ENCODE peak calls at places on chromosomes 12 and 14, in eight cellular contexts. Y is GM23338, X is K562, D is breast epithelium, L is upper lobe of left lung, F is endothelial cell of umbilical vein, O is esophagus muscularis mucosa, B is SK-N-MC. P is an unnamed sample.

GRCh38 chr14:44589180-44589579 is 82.1 kb upstream of the FSCB start:
- DNase-seq in F (no peak), B (no peak), L (no peak), X (no peak), O (no peak), D (no peak), Y (no peak), P (no peak)

GRCh38 chr14:54675236-54676125 is 108.6 kb downstream of the SAMD4A start:
- DNase-seq in B (no peak), X (no peak), Y (no peak), F (no peak), D (no peak), L (no peak), O (no peak), P (no peak)

GRCh38 chr12:52209321-52209720 is 17.5 kb upstream of the KRT80 start:
- DNase-seq in L (no peak), B (no peak), X (no peak), Y (no peak), D (peak), O (no peak), F (no peak), P (peak)

GRCh38 chr14:96559571-96559970 is 57.4 kb downstream of the PAPOLA start:
- DNase-seq in Y (no peak), D (no peak), B (no peak), L (no peak), X (no peak), O (no peak), F (peak), P (no peak)

GRCh38 chr12:89451876-89452275 is 72.7 kb downstream of the GALNT4 start:
- DNase-seq in L (no peak), F (peak), D (no peak), Y (peak), O (no peak), B (peak), X (no peak), P (no peak)

GRCh38 chr12:50241178-50241577 is 42.1 kb downstream of the LIMA1 start:
- DNase-seq in D (no peak), Y (no peak), B (no peak), O (no peak), L (no peak), X (no peak), F (no peak), P (no peak)

GRCh38 chr12:54159140-54159539 is 29.6 kb downstream of the SMUG1 start:
- DNase-seq in Y (peak), F (no peak), X (peak), B (no peak), D (no peak), L (peak), O (no peak), P (no peak)

GRCh38 chr12:13609874-13610273 is 371.5 kb downstream of the GRIN2B start:
- DNase-seq in O (no peak), X (no peak), B (no peak), Y (no peak), F (no peak), D (no peak), L (no peak), P (no peak)

GRCh38 chr14:81886588-81886987 is 352.9 kb upstream of the SEL1L start:
- DNase-seq in B (no peak), F (no peak), O (no peak), L (no peak), Y (no peak), X (no peak), D (no peak), P (no peak)

GRCh38 chr12:105223884-105224283 is 12.1 kb downstream of the APPL2 start:
- DNase-seq in D (no peak), X (no peak), L (no peak), Y (no peak), B (no peak), F (no peak), O (no peak), P (no peak)

GRCh38 chr14:98494582-98494981 is 777.4 kb downstream of the BCL11B start:
- DNase-seq in F (no peak), D (no peak), L (no peak), B (no peak), O (no peak), Y (no peak), X (no peak), P (no peak)

GRCh38 chr12:105942316-105942715 is 196.4 kb downstream of the NUAK1 start:
- DNase-seq in X (no peak), Y (no peak), F (peak), L (no peak), B (no peak), D (no peak), O (no peak), P (no peak)

GRCh38 chr12:66548338-66549049 is 130.4 kb downstream of the GRIP1 start:
- DNase-seq in Y (peak), F (no peak), O (no peak), L (no peak), D (no peak), X (no peak), B (no peak), P (no peak)

GRCh38 chr12:63968685-63969084 is 124.2 kb downstream of the SRGAP1 start:
- DNase-seq in Y (no peak), D (no peak), X (no peak), F (no peak), L (no peak), B (no peak), O (no peak), P (no peak)

GRCh38 chr12:575948-576612 is 87.2 kb downstream of the NINJ2 start:
- DNase-seq in B (no peak), X (peak), Y (peak), O (no peak), L (peak), F (peak), D (peak), P (peak)
- TF ChIP-seq POLR2AphosphoS5 in B (peak), X (no peak), Y (peak), O (peak), L (peak), F (peak), D (peak), P (peak)

GRCh38 chr14:92624764-92625163 is 111.2 kb downstream of the RIN3 start:
- DNase-seq in B (no peak), D (no peak), O (no peak), X (no peak), L (no peak), Y (no peak), F (no peak), P (no peak)
- H3K4me3 ChIP-seq in B (no peak), D (no peak), O (no peak), X (no peak), L (no peak), Y (no peak), F (no peak), P (no peak)

GRCh38 chr12:2559931-2560715 is 234.6 kb upstream of the FKBP4 start:
- DNase-seq in X (no peak), L (no peak), O (no peak), F (no peak), D (no peak), Y (no peak), B (no peak), P (no peak)
- TF ChIP-seq POLR2AphosphoS5 in X (no peak), L (no peak), O (no peak), F (no peak), D (no peak), Y (no peak), B (no peak), P (no peak)

DNA sequence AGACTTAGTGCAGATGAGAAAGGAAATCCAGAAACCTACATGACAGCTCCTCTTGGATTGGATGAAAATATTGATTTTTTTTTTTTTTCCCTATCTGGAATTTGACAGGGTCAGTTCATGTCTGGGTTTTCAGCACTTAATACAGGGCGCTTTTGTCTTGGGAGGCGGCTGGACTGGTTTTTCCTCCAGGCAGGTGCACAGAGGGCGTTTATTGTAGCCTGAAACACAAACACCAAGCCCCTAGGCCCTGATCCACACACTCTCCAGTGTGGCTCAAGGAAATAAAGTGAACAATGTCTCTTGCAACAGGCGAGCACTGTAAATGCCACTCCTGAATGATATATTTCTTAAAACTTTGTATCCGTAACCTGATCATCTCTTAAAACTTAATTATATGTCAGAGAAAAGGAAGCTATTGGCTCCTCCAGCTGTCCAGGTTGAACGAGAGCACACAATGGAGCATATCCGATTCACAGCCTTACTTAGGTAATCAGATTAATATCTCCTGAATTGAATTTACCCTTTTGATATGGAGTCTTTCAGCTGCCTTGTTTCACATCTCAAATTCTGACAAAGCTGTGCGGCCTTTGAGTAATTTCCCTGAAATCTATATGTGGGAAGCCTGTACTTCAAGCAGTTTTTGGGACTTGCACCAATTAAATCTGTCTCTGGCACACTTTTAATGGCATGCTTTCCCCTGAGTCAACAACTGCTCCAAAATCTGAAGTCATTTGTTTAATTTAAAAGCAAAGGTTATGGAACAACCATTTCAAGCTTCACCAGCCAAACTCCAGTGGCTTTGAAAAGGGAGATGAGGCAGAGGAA is 485.7 kb downstream of the ZFP36L1 start:
- DNase-seq in O (no peak), F (no peak), X (no peak), L (no peak), B (no peak), D (peak), Y (no peak), P (no peak)
- H3K4me3 ChIP-seq in O (no peak), F (no peak), X (no peak), L (no peak), B (peak), D (no peak), Y (no peak), P (no peak)

DNA sequence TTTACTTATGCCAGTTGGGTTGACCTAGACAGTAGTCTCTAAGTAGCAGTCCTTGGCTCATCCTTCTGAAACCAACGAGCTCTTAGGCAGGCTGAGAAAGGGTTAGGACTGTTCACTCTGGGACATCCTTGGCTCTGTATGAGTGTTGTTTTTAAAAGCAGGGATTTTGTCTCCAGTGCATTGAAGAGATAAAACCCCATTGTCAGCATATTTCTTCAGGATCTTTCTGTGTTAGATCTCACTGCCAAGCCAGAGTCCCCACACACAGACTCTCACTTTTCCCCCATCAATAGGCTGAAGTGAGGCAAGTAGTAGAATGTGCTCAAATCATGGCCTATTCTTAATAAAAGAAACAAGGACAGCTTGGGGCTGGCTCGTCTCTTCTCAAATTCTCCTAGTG is 123.4 kb upstream of the HIF1A start:
- DNase-seq in B (no peak), O (no peak), L (no peak), D (no peak), F (no peak), Y (no peak), X (no peak), P (no peak)
- TF ChIP-seq POLR2AphosphoS5 in B (no peak), O (no peak), L (no peak), D (no peak), F (no peak), Y (no peak), X (no peak), P (no peak)

GRCh38 chr12:123004287-123004686 is 23.8 kb downstream of the ARL6IP4 start:
- DNase-seq in X (no peak), O (no peak), Y (no peak), L (no peak), D (no peak), B (no peak), F (no peak), P (no peak)
- H3K4me3 ChIP-seq in X (no peak), O (no peak), Y (no peak), L (no peak), D (no peak), B (no peak), F (no peak), P (no peak)

GRCh38 chr14:103709814-103710213 is 5.4 kb downstream of the XRCC3 start:
- DNase-seq in F (no peak), B (no peak), Y (no peak), L (no peak), O (no peak), D (no peak), X (no peak), P (no peak)

GRCh38 chr14:103712633-103713247 is 2.5 kb downstream of the XRCC3 start:
- DNase-seq in Y (no peak), X (no peak), O (no peak), F (no peak), B (no peak), L (peak), D (no peak), P (no peak)

GRCh38 chr14:103710771-103711392 is 4.4 kb downstream of the XRCC3 start:
- DNase-seq in O (no peak), X (no peak), L (no peak), Y (no peak), F (no peak), D (no peak), B (no peak), P (no peak)

GRCh38 chr14:103713304-103714062 is 1.8 kb downstream of the XRCC3 start:
- DNase-seq in F (no peak), Y (no peak), D (no peak), X (peak), L (no peak), B (no peak), O (no peak), P (no peak)

GRCh38 chr14:103711516-103712431 is 3.5 kb downstream of the XRCC3 start:
- DNase-seq in D (peak), X (no peak), Y (no peak), F (peak), L (peak), B (no peak), O (no peak), P (peak)
- TF ChIP-seq POLR2AphosphoS5 in D (no peak), X (no peak), Y (peak), F (peak), L (no peak), B (peak), O (peak), P (peak)

GRCh38 chr12:9740109-9740750 is 7.3 kb upstream of the CLECL1 start:
- DNase-seq in X (peak), B (no peak), L (no peak), O (no peak), F (no peak), Y (no peak), D (no peak), P (peak)
- H3K4me3 ChIP-seq in X (peak), B (no peak), L (peak), O (peak), F (no peak), Y (peak), D (peak), P (no peak)

DNA sequence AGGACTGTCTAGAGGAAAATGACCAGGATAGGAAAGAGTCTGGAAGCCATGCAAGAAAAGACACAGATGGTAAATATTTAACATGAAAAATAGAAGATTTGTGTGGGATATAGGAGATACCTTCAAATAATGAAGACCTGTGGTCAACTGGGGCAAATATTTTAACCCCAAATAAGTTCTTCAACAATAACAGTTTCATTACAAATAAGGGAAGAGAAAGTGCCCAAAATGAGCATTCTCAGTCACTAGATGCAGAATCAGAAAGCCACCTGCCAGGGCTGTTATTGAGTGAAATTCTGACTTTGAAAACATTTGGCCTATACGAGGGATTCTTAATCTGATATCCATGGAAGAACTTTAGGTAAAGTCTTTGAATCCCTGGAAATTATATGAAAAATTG is 231.2 kb upstream of the PLEKHG7 start:
- DNase-seq in L (no peak), O (no peak), Y (no peak), X (no peak), D (no peak), B (no peak), F (no peak), P (no peak)
- TF ChIP-seq POLR2AphosphoS5 in L (no peak), O (no peak), Y (no peak), X (no peak), D (no peak), B (no peak), F (no peak), P (no peak)

DNA sequence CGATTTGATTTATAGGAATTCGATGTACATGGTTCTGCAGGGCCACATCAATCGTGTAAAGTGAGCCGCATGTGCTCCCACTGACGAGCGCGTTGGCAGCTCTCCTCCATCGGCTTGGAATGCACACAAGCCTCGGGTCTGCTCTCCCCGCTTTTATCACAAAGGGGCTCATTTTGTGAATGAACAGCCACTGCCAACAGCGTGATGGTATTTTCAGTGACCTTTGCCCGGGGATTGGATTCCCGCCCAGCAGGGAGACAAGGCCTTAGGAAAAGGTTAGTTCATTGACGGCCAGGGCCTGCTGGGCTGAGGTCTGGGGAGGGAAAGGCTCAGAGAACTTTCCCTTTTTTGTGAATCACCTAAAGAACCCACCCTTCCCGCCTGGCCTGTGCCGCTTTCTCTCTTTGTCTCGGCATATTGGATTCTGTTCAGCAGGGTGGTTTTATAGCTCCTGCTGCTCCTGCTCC is 232.1 kb downstream of the MSRB3 start:
- DNase-seq in Y (peak), D (no peak), X (no peak), B (no peak), O (no peak), L (no peak), F (peak), P (no peak)
- H3K4me3 ChIP-seq in Y (peak), D (no peak), X (no peak), B (peak), O (no peak), L (no peak), F (no peak), P (no peak)

P was measured in spleen.